ENCODE peak calls at places on chromosomes 3 and 15, in seven cellular contexts. One of them, this sample, is unnamed.

GRCh38 chr3:55615694-55616310 is 128.7 kb upstream of the WNT5A start:
- DNase-seq in neuronal stem cell: no peak
- DNase-seq in H9: peak
- DNase-seq in mesenchymal stem cell: peak
- DNase-seq in H1: peak
- DNase-seq in trophoblast cell: peak
- DNase-seq in IMR-90: no peak
- DNase-seq in this sample: peak

GRCh38 chr3:116423365-116423764 is 21.9 kb downstream of the LSAMP start:
- DNase-seq in mesenchymal stem cell: peak
- DNase-seq in H1: no peak
- DNase-seq in trophoblast cell: no peak
- DNase-seq in IMR-90: peak
- DNase-seq in H9: no peak
- DNase-seq in neuronal stem cell: peak
- DNase-seq in this sample: no peak

GRCh38 chr15:47194718-47195117 is 522.6 kb upstream of the SEMA6D start:
- DNase-seq in H9: no peak
- DNase-seq in IMR-90: peak
- DNase-seq in mesenchymal stem cell: peak
- DNase-seq in H1: no peak
- DNase-seq in neuronal stem cell: no peak
- DNase-seq in trophoblast cell: no peak
- DNase-seq in this sample: peak

GRCh38 chr3:99645277-99646106 is 7.1 kb downstream of the COL8A1 start:
- DNase-seq in H1: no peak
- DNase-seq in mesenchymal stem cell: peak
- DNase-seq in IMR-90: peak
- DNase-seq in H9: peak
- DNase-seq in neuronal stem cell: peak
- DNase-seq in trophoblast cell: peak
- DNase-seq in this sample: peak

GRCh38 chr3:129934234-129935123 is 40.0 kb upstream of the TRH start:
- DNase-seq in trophoblast cell: peak
- DNase-seq in IMR-90: peak
- DNase-seq in neuronal stem cell: peak
- DNase-seq in H1: no peak
- DNase-seq in mesenchymal stem cell: peak
- DNase-seq in H9: peak
- DNase-seq in this sample: peak

GRCh38 chr3:183306798-183307671 is 54.0 kb downstream of the B3GNT5 start:
- DNase-seq in H1: no peak
- DNase-seq in mesenchymal stem cell: peak
- DNase-seq in trophoblast cell: no peak
- DNase-seq in H9: no peak
- DNase-seq in IMR-90: peak
- DNase-seq in neuronal stem cell: no peak
- DNase-seq in this sample: peak

GRCh38 chr3:187367561-187368103 is 553 bp upstream of the RTP4 start:
- DNase-seq in IMR-90: no peak
- DNase-seq in H1: no peak
- DNase-seq in mesenchymal stem cell: no peak
- DNase-seq in H9: no peak
- DNase-seq in neuronal stem cell: no peak
- DNase-seq in trophoblast cell: no peak
- DNase-seq in this sample: no peak

GRCh38 chr3:52472239-52472783 is 16.9 kb downstream of the NISCH start:
- DNase-seq in mesenchymal stem cell: no peak
- DNase-seq in IMR-90: no peak
- DNase-seq in H9: no peak
- DNase-seq in trophoblast cell: no peak
- DNase-seq in neuronal stem cell: no peak
- DNase-seq in H1: no peak
- DNase-seq in this sample: no peak

GRCh38 chr3:155737844-155738460 is 6.9 kb downstream of the PLCH1 start:
- DNase-seq in trophoblast cell: no peak
- DNase-seq in mesenchymal stem cell: no peak
- DNase-seq in H9: no peak
- DNase-seq in H1: no peak
- DNase-seq in neuronal stem cell: no peak
- DNase-seq in IMR-90: no peak
- DNase-seq in this sample: peak

GRCh38 chr15:62788224-62788623 is 254.3 kb upstream of the TPM1 start:
- DNase-seq in H9: no peak
- DNase-seq in H1: no peak
- DNase-seq in neuronal stem cell: no peak
- DNase-seq in IMR-90: no peak
- DNase-seq in mesenchymal stem cell: no peak
- DNase-seq in trophoblast cell: no peak
- DNase-seq in this sample: no peak

GRCh38 chr3:27553868-27554540 is 69.8 kb upstream of the SLC4A7 start:
- DNase-seq in trophoblast cell: no peak
- DNase-seq in H9: no peak
- DNase-seq in IMR-90: peak
- DNase-seq in neuronal stem cell: no peak
- DNase-seq in H1: no peak
- DNase-seq in mesenchymal stem cell: no peak
- DNase-seq in this sample: no peak

GRCh38 chr15:70584441-70584837 is 178.9 kb downstream of the UACA start:
- DNase-seq in mesenchymal stem cell: no peak
- DNase-seq in trophoblast cell: no peak
- DNase-seq in H1: no peak
- DNase-seq in H9: peak
- DNase-seq in IMR-90: no peak
- DNase-seq in neuronal stem cell: no peak
- DNase-seq in this sample: no peak

DNA sequence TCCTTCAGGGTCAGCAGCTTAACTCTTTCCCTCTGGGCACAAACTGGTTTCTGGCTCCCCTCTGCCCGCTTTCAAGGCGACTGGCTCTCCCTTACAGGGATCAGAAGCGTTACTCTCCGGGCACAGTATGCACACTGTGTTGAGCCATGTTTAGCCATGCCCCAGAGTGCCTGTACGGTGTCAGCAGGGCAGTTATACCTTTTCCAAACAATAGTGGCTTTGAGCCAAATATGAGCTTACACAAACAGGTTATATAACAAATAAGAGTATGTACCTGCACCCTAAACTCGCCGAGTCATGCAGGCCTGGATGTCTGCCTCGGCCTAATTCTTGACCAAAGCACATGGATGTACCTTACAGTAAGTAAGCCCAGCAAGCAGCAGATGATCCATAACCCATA is 175.6 kb upstream of the ANKRD28 start:
- DNase-seq in IMR-90: no peak
- DNase-seq in trophoblast cell: no peak
- DNase-seq in H1: no peak
- DNase-seq in mesenchymal stem cell: no peak
- DNase-seq in neuronal stem cell: no peak
- DNase-seq in H9: no peak
- DNase-seq in this sample: no peak
- H3K18ac ChIP-seq in IMR-90: no peak
- H3K18ac ChIP-seq in trophoblast cell: no peak
- H3K18ac ChIP-seq in H1: no peak
- H3K18ac ChIP-seq in mesenchymal stem cell: no peak
- H3K18ac ChIP-seq in neuronal stem cell: peak
- H3K18ac ChIP-seq in H9: no peak
- H3K18ac ChIP-seq in this sample: no peak

DNA sequence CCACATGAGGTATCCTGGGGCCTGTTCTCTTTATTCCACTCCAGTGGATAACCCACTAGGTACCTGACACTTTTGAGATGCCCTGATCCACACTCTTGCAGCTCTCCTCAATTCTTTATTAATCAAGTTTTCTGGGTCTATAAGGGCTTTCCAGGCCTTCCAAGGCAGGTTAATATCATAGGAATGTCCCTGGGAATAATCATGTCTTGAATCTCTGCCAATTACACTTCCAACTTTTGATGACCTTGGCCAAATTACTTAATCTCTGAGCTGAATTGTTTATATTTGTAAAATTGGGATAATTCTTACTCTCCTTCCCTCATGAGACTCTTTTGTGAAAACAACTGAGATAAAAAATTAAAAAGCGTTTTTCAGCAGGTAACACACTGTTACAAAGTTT is 881.7 kb downstream of the MCTP2 start:
- DNase-seq in IMR-90: no peak
- DNase-seq in neuronal stem cell: no peak
- DNase-seq in mesenchymal stem cell: no peak
- DNase-seq in trophoblast cell: no peak
- DNase-seq in H9: no peak
- DNase-seq in H1: no peak
- DNase-seq in this sample: no peak
- H3K18ac ChIP-seq in IMR-90: no peak
- H3K18ac ChIP-seq in neuronal stem cell: no peak
- H3K18ac ChIP-seq in mesenchymal stem cell: no peak
- H3K18ac ChIP-seq in trophoblast cell: no peak
- H3K18ac ChIP-seq in H9: no peak
- H3K18ac ChIP-seq in H1: no peak
- H3K18ac ChIP-seq in this sample: no peak

DNA sequence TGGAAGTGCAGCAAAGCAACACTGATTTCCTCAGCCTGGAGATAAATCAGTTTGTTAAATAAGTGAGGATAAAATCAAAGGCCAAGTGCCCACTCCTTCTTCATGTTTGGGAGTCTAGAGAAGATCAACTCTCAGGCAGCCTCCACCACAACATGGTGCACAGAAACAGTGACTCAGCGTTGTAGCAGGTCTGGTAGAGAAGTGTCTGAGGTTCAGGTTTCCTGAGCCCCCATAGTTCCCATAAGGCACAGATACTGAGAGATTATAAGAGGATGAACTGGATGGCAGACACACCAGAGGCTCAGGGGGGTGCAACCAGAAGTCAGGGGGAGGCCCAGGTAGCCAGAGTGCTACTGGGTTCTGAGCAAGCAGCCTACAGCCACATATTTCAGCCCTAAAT is 166.7 kb downstream of the FRMD5 start:
- DNase-seq in neuronal stem cell: no peak
- DNase-seq in H9: peak
- DNase-seq in trophoblast cell: no peak
- DNase-seq in mesenchymal stem cell: peak
- DNase-seq in H1: no peak
- DNase-seq in IMR-90: peak
- DNase-seq in this sample: peak
- H3K18ac ChIP-seq in neuronal stem cell: no peak
- H3K18ac ChIP-seq in H9: no peak
- H3K18ac ChIP-seq in trophoblast cell: peak
- H3K18ac ChIP-seq in mesenchymal stem cell: no peak
- H3K18ac ChIP-seq in H1: no peak
- H3K18ac ChIP-seq in IMR-90: peak
- H3K18ac ChIP-seq in this sample: no peak

GRCh38 chr3:32310918-32311839 is 72.7 kb downstream of the CMTM8 start:
- DNase-seq in neuronal stem cell: no peak
- DNase-seq in H1: no peak
- DNase-seq in IMR-90: no peak
- DNase-seq in trophoblast cell: no peak
- DNase-seq in mesenchymal stem cell: no peak
- DNase-seq in H9: no peak
- DNase-seq in this sample: no peak

GRCh38 chr3:32307591-32307990 is 69.1 kb downstream of the CMTM8 start:
- DNase-seq in H9: no peak
- DNase-seq in IMR-90: no peak
- DNase-seq in neuronal stem cell: no peak
- DNase-seq in trophoblast cell: no peak
- DNase-seq in H1: no peak
- DNase-seq in mesenchymal stem cell: no peak
- DNase-seq in this sample: no peak

GRCh38 chr3:32310336-32310735 is 71.9 kb downstream of the CMTM8 start:
- DNase-seq in H1: no peak
- DNase-seq in neuronal stem cell: no peak
- DNase-seq in mesenchymal stem cell: no peak
- DNase-seq in H9: no peak
- DNase-seq in IMR-90: no peak
- DNase-seq in trophoblast cell: no peak
- DNase-seq in this sample: no peak

GRCh38 chr3:32308378-32308777 is 69.9 kb downstream of the CMTM8 start:
- DNase-seq in mesenchymal stem cell: no peak
- DNase-seq in IMR-90: no peak
- DNase-seq in H9: no peak
- DNase-seq in neuronal stem cell: no peak
- DNase-seq in H1: no peak
- DNase-seq in trophoblast cell: no peak
- DNase-seq in this sample: no peak

GRCh38 chr3:32309653-32310242 is 71.3 kb downstream of the CMTM8 start:
- DNase-seq in mesenchymal stem cell: no peak
- DNase-seq in H1: no peak
- DNase-seq in neuronal stem cell: no peak
- DNase-seq in trophoblast cell: no peak
- DNase-seq in H9: no peak
- DNase-seq in IMR-90: no peak
- DNase-seq in this sample: no peak
- H3K18ac ChIP-seq in mesenchymal stem cell: no peak
- H3K18ac ChIP-seq in H1: no peak
- H3K18ac ChIP-seq in neuronal stem cell: no peak
- H3K18ac ChIP-seq in trophoblast cell: no peak
- H3K18ac ChIP-seq in H9: no peak
- H3K18ac ChIP-seq in IMR-90: no peak
- H3K18ac ChIP-seq in this sample: no peak

GRCh38 chr15:41367418-41367817 is 34.7 kb downstream of the NUSAP1 start:
- DNase-seq in mesenchymal stem cell: no peak
- DNase-seq in H9: no peak
- DNase-seq in IMR-90: no peak
- DNase-seq in H1: no peak
- DNase-seq in neuronal stem cell: no peak
- DNase-seq in trophoblast cell: no peak
- DNase-seq in this sample: no peak
- H3K18ac ChIP-seq in mesenchymal stem cell: no peak
- H3K18ac ChIP-seq in H9: no peak
- H3K18ac ChIP-seq in IMR-90: no peak
- H3K18ac ChIP-seq in H1: no peak
- H3K18ac ChIP-seq in neuronal stem cell: no peak
- H3K18ac ChIP-seq in trophoblast cell: no peak
- H3K18ac ChIP-seq in this sample: no peak

GRCh38 chr15:58764468-58764867 is 6.6 kb upstream of the MINDY2 start:
- DNase-seq in neuronal stem cell: no peak
- DNase-seq in H1: no peak
- DNase-seq in H9: no peak
- DNase-seq in trophoblast cell: no peak
- DNase-seq in IMR-90: no peak
- DNase-seq in mesenchymal stem cell: no peak
- DNase-seq in this sample: no peak
- H3K18ac ChIP-seq in neuronal stem cell: no peak
- H3K18ac ChIP-seq in H1: no peak
- H3K18ac ChIP-seq in H9: no peak
- H3K18ac ChIP-seq in trophoblast cell: no peak
- H3K18ac ChIP-seq in IMR-90: no peak
- H3K18ac ChIP-seq in mesenchymal stem cell: no peak
- H3K18ac ChIP-seq in this sample: no peak

DNA sequence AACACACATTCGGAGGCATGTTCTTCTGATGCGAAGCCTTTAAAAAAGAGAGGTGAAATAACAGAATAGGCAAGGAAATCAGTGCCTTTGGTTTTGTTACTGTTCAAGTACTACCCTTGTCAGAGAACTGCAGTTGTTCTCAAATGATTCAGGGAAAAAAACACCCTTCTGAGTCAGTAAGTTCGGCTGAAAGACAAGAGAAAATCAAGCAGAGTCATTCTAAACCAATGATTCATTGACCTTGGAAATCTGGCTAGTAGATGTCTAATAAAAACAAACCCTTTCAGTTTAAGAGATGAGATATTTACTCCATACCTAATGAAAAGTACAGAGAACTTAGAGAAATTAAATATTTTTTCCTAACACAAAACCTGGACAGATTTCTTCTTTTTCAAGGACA is 72.7 kb upstream of the ABI3BP start:
- DNase-seq in H9: no peak
- DNase-seq in H1: no peak
- DNase-seq in mesenchymal stem cell: peak
- DNase-seq in neuronal stem cell: no peak
- DNase-seq in IMR-90: peak
- DNase-seq in trophoblast cell: no peak
- DNase-seq in this sample: peak
- H3K18ac ChIP-seq in H9: no peak
- H3K18ac ChIP-seq in H1: no peak
- H3K18ac ChIP-seq in mesenchymal stem cell: no peak
- H3K18ac ChIP-seq in neuronal stem cell: no peak
- H3K18ac ChIP-seq in IMR-90: peak
- H3K18ac ChIP-seq in trophoblast cell: no peak
- H3K18ac ChIP-seq in this sample: no peak